ENCODE peak calls at places on chromosomes 1 and 21, in seven cellular contexts. One of them, this sample, is unnamed. For H3K27me3, the result is how much of the 10 kb centered on the place peaks cover.

GRCh38 chr1:40187399-40187798 is 26.2 kb downstream of the RLF start:
- DNase-seq in spleen: no peak
- DNase-seq in CD4-positive, CD25-positive, alpha-beta regulatory T cell: no peak
- DNase-seq in CD4-positive, alpha-beta memory T cell: no peak
- DNase-seq in CD4-positive, alpha-beta T cell: no peak
- DNase-seq in esophagus squamous epithelium: no peak
- DNase-seq in neuronal stem cell: no peak
- DNase-seq in this sample: no peak

GRCh38 chr21:41593784-41594138 is 85.8 kb upstream of the TMPRSS2 start:
- DNase-seq in CD4-positive, CD25-positive, alpha-beta regulatory T cell: no peak
- DNase-seq in esophagus squamous epithelium: no peak
- DNase-seq in neuronal stem cell: no peak
- DNase-seq in CD4-positive, alpha-beta memory T cell: no peak
- DNase-seq in spleen: no peak
- DNase-seq in CD4-positive, alpha-beta T cell: no peak
- DNase-seq in this sample: no peak

GRCh38 chr1:246214708-246215504 is 292.2 kb downstream of the SMYD3 start:
- DNase-seq in esophagus squamous epithelium: no peak
- DNase-seq in spleen: no peak
- DNase-seq in CD4-positive, alpha-beta T cell: no peak
- DNase-seq in neuronal stem cell: no peak
- DNase-seq in CD4-positive, alpha-beta memory T cell: no peak
- DNase-seq in CD4-positive, CD25-positive, alpha-beta regulatory T cell: no peak
- DNase-seq in this sample: no peak

GRCh38 chr1:224617410-224618361 is 1.6 kb downstream of the CNIH3 start:
- DNase-seq in CD4-positive, CD25-positive, alpha-beta regulatory T cell: no peak
- DNase-seq in CD4-positive, alpha-beta T cell: no peak
- DNase-seq in neuronal stem cell: no peak
- DNase-seq in esophagus squamous epithelium: no peak
- DNase-seq in spleen: no peak
- DNase-seq in CD4-positive, alpha-beta memory T cell: no peak
- DNase-seq in this sample: no peak

GRCh38 chr1:213019450-213019849 is 3.8 kb upstream of the ANGEL2 start:
- DNase-seq in CD4-positive, alpha-beta memory T cell: no peak
- DNase-seq in esophagus squamous epithelium: no peak
- DNase-seq in neuronal stem cell: no peak
- DNase-seq in spleen: no peak
- DNase-seq in CD4-positive, CD25-positive, alpha-beta regulatory T cell: no peak
- DNase-seq in CD4-positive, alpha-beta T cell: no peak
- DNase-seq in this sample: no peak

GRCh38 chr21:43287111-43287973 is 118.5 kb downstream of the CRYAA start:
- DNase-seq in spleen: peak
- DNase-seq in esophagus squamous epithelium: no peak
- DNase-seq in CD4-positive, alpha-beta memory T cell: no peak
- DNase-seq in CD4-positive, alpha-beta T cell: no peak
- DNase-seq in neuronal stem cell: no peak
- DNase-seq in CD4-positive, CD25-positive, alpha-beta regulatory T cell: no peak
- DNase-seq in this sample: no peak

GRCh38 chr1:209645574-209646452 is 6.4 kb downstream of the LAMB3 start:
- DNase-seq in spleen: no peak
- DNase-seq in CD4-positive, alpha-beta T cell: no peak
- DNase-seq in esophagus squamous epithelium: no peak
- DNase-seq in CD4-positive, alpha-beta memory T cell: no peak
- DNase-seq in CD4-positive, CD25-positive, alpha-beta regulatory T cell: no peak
- DNase-seq in neuronal stem cell: no peak
- DNase-seq in this sample: no peak

GRCh38 chr1:230501242-230501641 is 75.1 kb upstream of the PGBD5 start:
- DNase-seq in spleen: no peak
- DNase-seq in neuronal stem cell: no peak
- DNase-seq in CD4-positive, alpha-beta T cell: no peak
- DNase-seq in CD4-positive, alpha-beta memory T cell: no peak
- DNase-seq in CD4-positive, CD25-positive, alpha-beta regulatory T cell: no peak
- DNase-seq in esophagus squamous epithelium: no peak
- DNase-seq in this sample: no peak

GRCh38 chr1:79010589-79010988 is 4.1 kb upstream of the ADGRL4 start:
- DNase-seq in CD4-positive, alpha-beta memory T cell: no peak
- DNase-seq in CD4-positive, CD25-positive, alpha-beta regulatory T cell: no peak
- DNase-seq in neuronal stem cell: no peak
- DNase-seq in spleen: no peak
- DNase-seq in CD4-positive, alpha-beta T cell: no peak
- DNase-seq in esophagus squamous epithelium: no peak
- DNase-seq in this sample: no peak

GRCh38 chr1:227043755-227044154 is 103.7 kb downstream of the COQ8A start:
- DNase-seq in spleen: no peak
- DNase-seq in CD4-positive, alpha-beta memory T cell: no peak
- DNase-seq in CD4-positive, alpha-beta T cell: no peak
- DNase-seq in neuronal stem cell: no peak
- DNase-seq in CD4-positive, CD25-positive, alpha-beta regulatory T cell: no peak
- DNase-seq in esophagus squamous epithelium: no peak
- DNase-seq in this sample: no peak

GRCh38 chr1:113541108-113541507 is 150.8 kb downstream of the MAGI3 start:
- DNase-seq in esophagus squamous epithelium: no peak
- DNase-seq in CD4-positive, alpha-beta memory T cell: no peak
- DNase-seq in spleen: no peak
- DNase-seq in CD4-positive, CD25-positive, alpha-beta regulatory T cell: no peak
- DNase-seq in CD4-positive, alpha-beta T cell: no peak
- DNase-seq in neuronal stem cell: no peak
- DNase-seq in this sample: no peak
- H3K27ac ChIP-seq in esophagus squamous epithelium: no peak
- H3K27ac ChIP-seq in CD4-positive, alpha-beta memory T cell: no peak
- H3K27ac ChIP-seq in spleen: no peak
- H3K27ac ChIP-seq in CD4-positive, CD25-positive, alpha-beta regulatory T cell: no peak
- H3K27ac ChIP-seq in CD4-positive, alpha-beta T cell: no peak
- H3K27ac ChIP-seq in neuronal stem cell: no peak
- H3K27ac ChIP-seq in this sample: no peak

GRCh38 chr1:36706416-36706815 is 223.7 kb upstream of the CSF3R start:
- DNase-seq in CD4-positive, alpha-beta memory T cell: no peak
- DNase-seq in esophagus squamous epithelium: no peak
- DNase-seq in neuronal stem cell: no peak
- DNase-seq in spleen: no peak
- DNase-seq in CD4-positive, alpha-beta T cell: no peak
- DNase-seq in CD4-positive, CD25-positive, alpha-beta regulatory T cell: no peak
- DNase-seq in this sample: no peak
- H3K27me3 ChIP-seq in CD4-positive, alpha-beta memory T cell: under half
- H3K27me3 ChIP-seq in esophagus squamous epithelium: under half
- H3K27me3 ChIP-seq in neuronal stem cell: under half
- H3K27me3 ChIP-seq in spleen: under half
- H3K27me3 ChIP-seq in CD4-positive, alpha-beta T cell: under half
- H3K27me3 ChIP-seq in CD4-positive, CD25-positive, alpha-beta regulatory T cell: under half
- H3K27me3 ChIP-seq in this sample: under half

GRCh38 chr1:62337535-62337784 is 18.2 kb upstream of the KANK4 start:
- DNase-seq in spleen: peak
- DNase-seq in neuronal stem cell: peak
- DNase-seq in CD4-positive, alpha-beta memory T cell: no peak
- DNase-seq in CD4-positive, alpha-beta T cell: no peak
- DNase-seq in esophagus squamous epithelium: no peak
- DNase-seq in CD4-positive, CD25-positive, alpha-beta regulatory T cell: no peak
- DNase-seq in this sample: no peak
- H3K27ac ChIP-seq in spleen: no peak
- H3K27ac ChIP-seq in neuronal stem cell: peak
- H3K27ac ChIP-seq in CD4-positive, alpha-beta memory T cell: no peak
- H3K27ac ChIP-seq in CD4-positive, alpha-beta T cell: no peak
- H3K27ac ChIP-seq in esophagus squamous epithelium: peak
- H3K27ac ChIP-seq in CD4-positive, CD25-positive, alpha-beta regulatory T cell: no peak
- H3K27ac ChIP-seq in this sample: peak

GRCh38 chr1:41343790-41344679 is 17.2 kb upstream of the FOXO6 start:
- DNase-seq in spleen: peak
- DNase-seq in CD4-positive, alpha-beta T cell: no peak
- DNase-seq in neuronal stem cell: no peak
- DNase-seq in esophagus squamous epithelium: no peak
- DNase-seq in CD4-positive, CD25-positive, alpha-beta regulatory T cell: no peak
- DNase-seq in CD4-positive, alpha-beta memory T cell: no peak
- DNase-seq in this sample: no peak
- H3K27me3 ChIP-seq in spleen: under half
- H3K27me3 ChIP-seq in CD4-positive, alpha-beta T cell: under half
- H3K27me3 ChIP-seq in neuronal stem cell: under half
- H3K27me3 ChIP-seq in esophagus squamous epithelium: under half
- H3K27me3 ChIP-seq in CD4-positive, CD25-positive, alpha-beta regulatory T cell: under half
- H3K27me3 ChIP-seq in CD4-positive, alpha-beta memory T cell: under half
- H3K27me3 ChIP-seq in this sample: under half

DNA sequence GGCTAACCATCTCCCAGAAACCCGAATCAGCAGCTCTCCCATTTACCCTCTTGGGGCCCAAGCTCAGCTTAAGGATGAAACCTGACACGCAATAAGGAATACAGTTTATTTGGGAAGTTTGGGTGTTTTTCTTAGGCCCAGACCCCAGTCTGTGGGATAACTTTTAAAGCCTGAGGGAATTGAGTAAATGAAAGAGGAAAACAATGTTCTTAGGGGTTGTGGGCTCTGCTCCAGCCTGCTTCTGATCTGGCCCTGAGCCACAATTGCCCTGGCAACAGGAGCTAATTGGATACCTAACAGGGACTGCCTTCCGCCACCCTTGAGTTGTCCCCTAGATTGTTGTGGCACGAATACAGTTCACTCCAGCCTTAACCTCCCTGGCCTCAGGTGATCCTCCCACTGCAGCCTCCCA is 20.1 kb downstream of the DYRK3 start:
- DNase-seq in neuronal stem cell: no peak
- DNase-seq in CD4-positive, CD25-positive, alpha-beta regulatory T cell: no peak
- DNase-seq in esophagus squamous epithelium: no peak
- DNase-seq in CD4-positive, alpha-beta memory T cell: no peak
- DNase-seq in CD4-positive, alpha-beta T cell: no peak
- DNase-seq in spleen: no peak
- DNase-seq in this sample: no peak
- H3K27ac ChIP-seq in neuronal stem cell: no peak
- H3K27ac ChIP-seq in CD4-positive, CD25-positive, alpha-beta regulatory T cell: no peak
- H3K27ac ChIP-seq in esophagus squamous epithelium: no peak
- H3K27ac ChIP-seq in CD4-positive, alpha-beta memory T cell: no peak
- H3K27ac ChIP-seq in CD4-positive, alpha-beta T cell: no peak
- H3K27ac ChIP-seq in spleen: no peak
- H3K27ac ChIP-seq in this sample: no peak

GRCh38 chr1:13869172-13869797 is 169.3 kb downstream of the PRDM2 start:
- DNase-seq in spleen: no peak
- DNase-seq in CD4-positive, alpha-beta T cell: no peak
- DNase-seq in neuronal stem cell: no peak
- DNase-seq in CD4-positive, CD25-positive, alpha-beta regulatory T cell: no peak
- DNase-seq in CD4-positive, alpha-beta memory T cell: no peak
- DNase-seq in esophagus squamous epithelium: no peak
- DNase-seq in this sample: no peak

GRCh38 chr1:13871916-13872315 is 171.9 kb downstream of the PRDM2 start:
- DNase-seq in CD4-positive, alpha-beta T cell: no peak
- DNase-seq in esophagus squamous epithelium: no peak
- DNase-seq in neuronal stem cell: no peak
- DNase-seq in spleen: no peak
- DNase-seq in CD4-positive, alpha-beta memory T cell: no peak
- DNase-seq in CD4-positive, CD25-positive, alpha-beta regulatory T cell: no peak
- DNase-seq in this sample: no peak

GRCh38 chr1:13871413-13871812 is 171.4 kb downstream of the PRDM2 start:
- DNase-seq in CD4-positive, CD25-positive, alpha-beta regulatory T cell: no peak
- DNase-seq in CD4-positive, alpha-beta T cell: no peak
- DNase-seq in CD4-positive, alpha-beta memory T cell: no peak
- DNase-seq in neuronal stem cell: no peak
- DNase-seq in esophagus squamous epithelium: no peak
- DNase-seq in spleen: no peak
- DNase-seq in this sample: no peak
- H3K27me3 ChIP-seq in CD4-positive, CD25-positive, alpha-beta regulatory T cell: under half
- H3K27me3 ChIP-seq in CD4-positive, alpha-beta T cell: under half
- H3K27me3 ChIP-seq in CD4-positive, alpha-beta memory T cell: under half
- H3K27me3 ChIP-seq in neuronal stem cell: under half
- H3K27me3 ChIP-seq in esophagus squamous epithelium: under half
- H3K27me3 ChIP-seq in spleen: under half
- H3K27me3 ChIP-seq in this sample: under half

GRCh38 chr1:114330451-114330983 is 176.8 kb upstream of the SYT6 start:
- DNase-seq in neuronal stem cell: no peak
- DNase-seq in CD4-positive, alpha-beta memory T cell: peak
- DNase-seq in esophagus squamous epithelium: no peak
- DNase-seq in spleen: no peak
- DNase-seq in CD4-positive, CD25-positive, alpha-beta regulatory T cell: peak
- DNase-seq in CD4-positive, alpha-beta T cell: peak
- DNase-seq in this sample: no peak
- H3K27ac ChIP-seq in neuronal stem cell: no peak
- H3K27ac ChIP-seq in CD4-positive, alpha-beta memory T cell: no peak
- H3K27ac ChIP-seq in esophagus squamous epithelium: no peak
- H3K27ac ChIP-seq in spleen: no peak
- H3K27ac ChIP-seq in CD4-positive, CD25-positive, alpha-beta regulatory T cell: no peak
- H3K27ac ChIP-seq in CD4-positive, alpha-beta T cell: no peak
- H3K27ac ChIP-seq in this sample: no peak

GRCh38 chr1:217115404-217116380 is 392.5 kb upstream of the ESRRG start:
- DNase-seq in CD4-positive, alpha-beta T cell: no peak
- DNase-seq in spleen: no peak
- DNase-seq in CD4-positive, CD25-positive, alpha-beta regulatory T cell: no peak
- DNase-seq in CD4-positive, alpha-beta memory T cell: no peak
- DNase-seq in esophagus squamous epithelium: no peak
- DNase-seq in neuronal stem cell: no peak
- DNase-seq in this sample: no peak

GRCh38 chr1:217117973-217118465 is 394.8 kb upstream of the ESRRG start:
- DNase-seq in CD4-positive, alpha-beta memory T cell: no peak
- DNase-seq in spleen: no peak
- DNase-seq in esophagus squamous epithelium: no peak
- DNase-seq in CD4-positive, alpha-beta T cell: no peak
- DNase-seq in neuronal stem cell: no peak
- DNase-seq in CD4-positive, CD25-positive, alpha-beta regulatory T cell: no peak
- DNase-seq in this sample: no peak
- H3K27me3 ChIP-seq in CD4-positive, alpha-beta memory T cell: under half
- H3K27me3 ChIP-seq in spleen: under half
- H3K27me3 ChIP-seq in esophagus squamous epithelium: under half
- H3K27me3 ChIP-seq in CD4-positive, alpha-beta T cell: under half
- H3K27me3 ChIP-seq in neuronal stem cell: under half
- H3K27me3 ChIP-seq in CD4-positive, CD25-positive, alpha-beta regulatory T cell: under half
- H3K27me3 ChIP-seq in this sample: under half

DNA sequence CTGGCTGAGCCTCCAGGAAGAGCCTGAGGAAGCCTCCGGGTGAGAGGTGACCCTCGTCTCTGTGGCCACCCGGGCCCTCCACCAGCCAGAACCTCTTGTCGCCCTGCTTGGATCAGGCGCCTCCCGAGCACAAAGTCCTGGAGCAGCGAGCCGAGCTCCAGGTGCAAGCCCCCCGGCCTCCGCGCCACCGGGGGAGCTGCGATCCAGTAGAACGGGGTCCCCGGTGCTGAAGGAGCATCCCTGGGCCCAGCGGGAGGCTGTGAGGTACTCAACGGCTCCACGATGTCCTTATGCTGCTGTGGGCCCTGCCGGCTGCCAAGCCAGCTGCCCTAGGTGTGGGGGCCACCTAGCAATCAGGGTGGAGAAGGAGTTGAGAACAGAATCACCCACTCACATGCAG is 102.8 kb downstream of the PRDM16 start:
- DNase-seq in neuronal stem cell: no peak
- DNase-seq in spleen: no peak
- DNase-seq in CD4-positive, alpha-beta memory T cell: no peak
- DNase-seq in esophagus squamous epithelium: no peak
- DNase-seq in CD4-positive, alpha-beta T cell: no peak
- DNase-seq in CD4-positive, CD25-positive, alpha-beta regulatory T cell: no peak
- DNase-seq in this sample: no peak
- H3K27ac ChIP-seq in neuronal stem cell: no peak
- H3K27ac ChIP-seq in spleen: no peak
- H3K27ac ChIP-seq in CD4-positive, alpha-beta memory T cell: no peak
- H3K27ac ChIP-seq in esophagus squamous epithelium: peak
- H3K27ac ChIP-seq in CD4-positive, alpha-beta T cell: no peak
- H3K27ac ChIP-seq in CD4-positive, CD25-positive, alpha-beta regulatory T cell: no peak
- H3K27ac ChIP-seq in this sample: peak

GRCh38 chr1:22670352-22670964 is 17.4 kb downstream of the C1QB start:
- DNase-seq in esophagus squamous epithelium: no peak
- DNase-seq in CD4-positive, alpha-beta T cell: no peak
- DNase-seq in neuronal stem cell: no peak
- DNase-seq in CD4-positive, CD25-positive, alpha-beta regulatory T cell: no peak
- DNase-seq in CD4-positive, alpha-beta memory T cell: no peak
- DNase-seq in spleen: no peak
- DNase-seq in this sample: no peak
- H3K27me3 ChIP-seq in esophagus squamous epithelium: under half
- H3K27me3 ChIP-seq in CD4-positive, alpha-beta T cell: under half
- H3K27me3 ChIP-seq in neuronal stem cell: under half
- H3K27me3 ChIP-seq in CD4-positive, CD25-positive, alpha-beta regulatory T cell: under half
- H3K27me3 ChIP-seq in CD4-positive, alpha-beta memory T cell: under half
- H3K27me3 ChIP-seq in spleen: under half
- H3K27me3 ChIP-seq in this sample: under half

This sample was measured in tibial nerve.